ENCODE peak calls at places on chromosomes 2 and 18, in eight cellular contexts. One of them, this sample, is unnamed.

GRCh38 chr2:241566468-241566867 is 7.9 kb downstream of the BOK start:
- DNase-seq in astrocyte of the cerebellum: no peak
- DNase-seq in activated CD8-positive, alpha-beta memory T cell treated with anti-CD3 and anti-CD28 coated beads, Interleukin-2, amount 10 ng/mL, durations not matched to agents 7 days and 5 days: no peak
- DNase-seq in Daoy: no peak
- DNase-seq in NCI-H2029: no peak
- DNase-seq in tibial artery: peak
- DNase-seq in MV-4-11: no peak
- DNase-seq in NCI-H69: no peak
- DNase-seq in this sample: no peak

GRCh38 chr2:236887953-236888765 is 197.5 kb upstream of the COPS8 start:
- DNase-seq in astrocyte of the cerebellum: no peak
- DNase-seq in activated CD8-positive, alpha-beta memory T cell treated with anti-CD3 and anti-CD28 coated beads, Interleukin-2, amount 10 ng/mL, durations not matched to agents 7 days and 5 days: no peak
- DNase-seq in Daoy: no peak
- DNase-seq in NCI-H2029: no peak
- DNase-seq in tibial artery: no peak
- DNase-seq in MV-4-11: no peak
- DNase-seq in NCI-H69: no peak
- DNase-seq in this sample: no peak

GRCh38 chr18:43314931-43315330 is 37.6 kb upstream of the SYT4 start:
- DNase-seq in astrocyte of the cerebellum: no peak
- DNase-seq in activated CD8-positive, alpha-beta memory T cell treated with anti-CD3 and anti-CD28 coated beads, Interleukin-2, amount 10 ng/mL, durations not matched to agents 7 days and 5 days: no peak
- DNase-seq in Daoy: no peak
- DNase-seq in NCI-H2029: no peak
- DNase-seq in tibial artery: no peak
- DNase-seq in MV-4-11: no peak
- DNase-seq in NCI-H69: no peak
- DNase-seq in this sample: no peak

GRCh38 chr2:174771631-174772491 is 7.6 kb upstream of the CHRNA1 start:
- DNase-seq in astrocyte of the cerebellum: peak
- DNase-seq in activated CD8-positive, alpha-beta memory T cell treated with anti-CD3 and anti-CD28 coated beads, Interleukin-2, amount 10 ng/mL, durations not matched to agents 7 days and 5 days: peak
- DNase-seq in Daoy: peak
- DNase-seq in NCI-H2029: peak
- DNase-seq in tibial artery: peak
- DNase-seq in MV-4-11: peak
- DNase-seq in NCI-H69: peak
- DNase-seq in this sample: peak

GRCh38 chr2:24269270-24269669 is 91.1 kb downstream of the ITSN2 start:
- DNase-seq in astrocyte of the cerebellum: no peak
- DNase-seq in activated CD8-positive, alpha-beta memory T cell treated with anti-CD3 and anti-CD28 coated beads, Interleukin-2, amount 10 ng/mL, durations not matched to agents 7 days and 5 days: no peak
- DNase-seq in Daoy: peak
- DNase-seq in NCI-H2029: no peak
- DNase-seq in tibial artery: no peak
- DNase-seq in MV-4-11: no peak
- DNase-seq in NCI-H69: no peak
- DNase-seq in this sample: no peak

GRCh38 chr2:184410160-184410559 is 188.2 kb upstream of the ZNF804A start:
- DNase-seq in astrocyte of the cerebellum: no peak
- DNase-seq in activated CD8-positive, alpha-beta memory T cell treated with anti-CD3 and anti-CD28 coated beads, Interleukin-2, amount 10 ng/mL, durations not matched to agents 7 days and 5 days: no peak
- DNase-seq in Daoy: no peak
- DNase-seq in NCI-H2029: no peak
- DNase-seq in tibial artery: no peak
- DNase-seq in MV-4-11: no peak
- DNase-seq in NCI-H69: no peak
- DNase-seq in this sample: no peak

GRCh38 chr2:111219285-111219684 is 98.6 kb downstream of the BCL2L11 start:
- DNase-seq in astrocyte of the cerebellum: no peak
- DNase-seq in activated CD8-positive, alpha-beta memory T cell treated with anti-CD3 and anti-CD28 coated beads, Interleukin-2, amount 10 ng/mL, durations not matched to agents 7 days and 5 days: no peak
- DNase-seq in Daoy: no peak
- DNase-seq in NCI-H2029: no peak
- DNase-seq in tibial artery: no peak
- DNase-seq in MV-4-11: peak
- DNase-seq in NCI-H69: no peak
- DNase-seq in this sample: no peak

GRCh38 chr2:109612991-109613921 is 510 bp downstream of the SEPTIN10 start:
- DNase-seq in astrocyte of the cerebellum: peak
- DNase-seq in activated CD8-positive, alpha-beta memory T cell treated with anti-CD3 and anti-CD28 coated beads, Interleukin-2, amount 10 ng/mL, durations not matched to agents 7 days and 5 days: no peak
- DNase-seq in Daoy: peak
- DNase-seq in NCI-H2029: no peak
- DNase-seq in tibial artery: peak
- DNase-seq in MV-4-11: no peak
- DNase-seq in NCI-H69: peak
- DNase-seq in this sample: peak

GRCh38 chr18:68234115-68234514 is 480.8 kb downstream of the TMX3 start:
- DNase-seq in astrocyte of the cerebellum: no peak
- DNase-seq in activated CD8-positive, alpha-beta memory T cell treated with anti-CD3 and anti-CD28 coated beads, Interleukin-2, amount 10 ng/mL, durations not matched to agents 7 days and 5 days: no peak
- DNase-seq in Daoy: no peak
- DNase-seq in NCI-H2029: no peak
- DNase-seq in tibial artery: no peak
- DNase-seq in MV-4-11: no peak
- DNase-seq in NCI-H69: no peak
- DNase-seq in this sample: no peak

GRCh38 chr2:132754867-132755472 is 85.0 kb upstream of the LYPD1 start:
- DNase-seq in astrocyte of the cerebellum: no peak
- DNase-seq in activated CD8-positive, alpha-beta memory T cell treated with anti-CD3 and anti-CD28 coated beads, Interleukin-2, amount 10 ng/mL, durations not matched to agents 7 days and 5 days: no peak
- DNase-seq in Daoy: no peak
- DNase-seq in NCI-H2029: no peak
- DNase-seq in tibial artery: no peak
- DNase-seq in MV-4-11: no peak
- DNase-seq in NCI-H69: no peak
- DNase-seq in this sample: no peak

GRCh38 chr2:41933585-41934322 is 114.1 kb upstream of the PKDCC start:
- DNase-seq in astrocyte of the cerebellum: peak
- DNase-seq in activated CD8-positive, alpha-beta memory T cell treated with anti-CD3 and anti-CD28 coated beads, Interleukin-2, amount 10 ng/mL, durations not matched to agents 7 days and 5 days: no peak
- DNase-seq in Daoy: peak
- DNase-seq in NCI-H2029: no peak
- DNase-seq in tibial artery: no peak
- DNase-seq in MV-4-11: peak
- DNase-seq in NCI-H69: no peak
- DNase-seq in this sample: no peak

GRCh38 chr2:235669983-235670962 is 176.4 kb downstream of the AGAP1 start:
- DNase-seq in astrocyte of the cerebellum: peak
- DNase-seq in activated CD8-positive, alpha-beta memory T cell treated with anti-CD3 and anti-CD28 coated beads, Interleukin-2, amount 10 ng/mL, durations not matched to agents 7 days and 5 days: no peak
- DNase-seq in Daoy: peak
- DNase-seq in NCI-H2029: peak
- DNase-seq in tibial artery: peak
- DNase-seq in MV-4-11: no peak
- DNase-seq in NCI-H69: peak
- DNase-seq in this sample: peak

GRCh38 chr2:55010915-55011314 is 39.3 kb downstream of the RTN4 start:
- DNase-seq in astrocyte of the cerebellum: no peak
- DNase-seq in activated CD8-positive, alpha-beta memory T cell treated with anti-CD3 and anti-CD28 coated beads, Interleukin-2, amount 10 ng/mL, durations not matched to agents 7 days and 5 days: no peak
- DNase-seq in Daoy: no peak
- DNase-seq in NCI-H2029: no peak
- DNase-seq in tibial artery: peak
- DNase-seq in MV-4-11: peak
- DNase-seq in NCI-H69: no peak
- DNase-seq in this sample: no peak

GRCh38 chr2:83650897-83651296 is 808.2 kb downstream of the SUCLG1 start:
- DNase-seq in astrocyte of the cerebellum: peak
- DNase-seq in activated CD8-positive, alpha-beta memory T cell treated with anti-CD3 and anti-CD28 coated beads, Interleukin-2, amount 10 ng/mL, durations not matched to agents 7 days and 5 days: no peak
- DNase-seq in Daoy: no peak
- DNase-seq in NCI-H2029: peak
- DNase-seq in tibial artery: no peak
- DNase-seq in MV-4-11: no peak
- DNase-seq in NCI-H69: no peak
- DNase-seq in this sample: no peak

GRCh38 chr18:66334534-66334933 is 269.4 kb downstream of the CDH19 start:
- DNase-seq in astrocyte of the cerebellum: no peak
- DNase-seq in activated CD8-positive, alpha-beta memory T cell treated with anti-CD3 and anti-CD28 coated beads, Interleukin-2, amount 10 ng/mL, durations not matched to agents 7 days and 5 days: no peak
- DNase-seq in Daoy: no peak
- DNase-seq in NCI-H2029: no peak
- DNase-seq in tibial artery: no peak
- DNase-seq in MV-4-11: no peak
- DNase-seq in NCI-H69: no peak
- DNase-seq in this sample: no peak

GRCh38 chr18:74778191-74778847 is 180.6 kb downstream of the ZNF407 start:
- DNase-seq in astrocyte of the cerebellum: no peak
- DNase-seq in activated CD8-positive, alpha-beta memory T cell treated with anti-CD3 and anti-CD28 coated beads, Interleukin-2, amount 10 ng/mL, durations not matched to agents 7 days and 5 days: no peak
- DNase-seq in Daoy: no peak
- DNase-seq in NCI-H2029: no peak
- DNase-seq in tibial artery: no peak
- DNase-seq in MV-4-11: no peak
- DNase-seq in NCI-H69: peak
- DNase-seq in this sample: no peak

GRCh38 chr2:236449167-236449586 is 120.4 kb upstream of the ACKR3 start:
- DNase-seq in astrocyte of the cerebellum: no peak
- DNase-seq in activated CD8-positive, alpha-beta memory T cell treated with anti-CD3 and anti-CD28 coated beads, Interleukin-2, amount 10 ng/mL, durations not matched to agents 7 days and 5 days: no peak
- DNase-seq in Daoy: peak
- DNase-seq in NCI-H2029: peak
- DNase-seq in tibial artery: no peak
- DNase-seq in MV-4-11: no peak
- DNase-seq in NCI-H69: no peak
- DNase-seq in this sample: no peak

GRCh38 chr2:235262750-235263149 is 231.1 kb upstream of the AGAP1 start:
- DNase-seq in astrocyte of the cerebellum: no peak
- DNase-seq in activated CD8-positive, alpha-beta memory T cell treated with anti-CD3 and anti-CD28 coated beads, Interleukin-2, amount 10 ng/mL, durations not matched to agents 7 days and 5 days: no peak
- DNase-seq in Daoy: no peak
- DNase-seq in NCI-H2029: no peak
- DNase-seq in tibial artery: no peak
- DNase-seq in MV-4-11: no peak
- DNase-seq in NCI-H69: no peak
- DNase-seq in this sample: no peak

GRCh38 chr2:201665420-201666158 is 22.3 kb upstream of the TMEM237 start:
- DNase-seq in astrocyte of the cerebellum: no peak
- DNase-seq in activated CD8-positive, alpha-beta memory T cell treated with anti-CD3 and anti-CD28 coated beads, Interleukin-2, amount 10 ng/mL, durations not matched to agents 7 days and 5 days: no peak
- DNase-seq in Daoy: no peak
- DNase-seq in NCI-H2029: no peak
- DNase-seq in tibial artery: no peak
- DNase-seq in MV-4-11: no peak
- DNase-seq in NCI-H69: no peak
- DNase-seq in this sample: no peak

GRCh38 chr2:188647671-188648070 is 326.5 kb upstream of the COL3A1 start:
- DNase-seq in astrocyte of the cerebellum: no peak
- DNase-seq in activated CD8-positive, alpha-beta memory T cell treated with anti-CD3 and anti-CD28 coated beads, Interleukin-2, amount 10 ng/mL, durations not matched to agents 7 days and 5 days: no peak
- DNase-seq in Daoy: no peak
- DNase-seq in NCI-H2029: no peak
- DNase-seq in tibial artery: no peak
- DNase-seq in MV-4-11: no peak
- DNase-seq in NCI-H69: no peak
- DNase-seq in this sample: no peak

GRCh38 chr2:41853427-41854191 is 194.2 kb upstream of the PKDCC start:
- DNase-seq in astrocyte of the cerebellum: peak
- DNase-seq in activated CD8-positive, alpha-beta memory T cell treated with anti-CD3 and anti-CD28 coated beads, Interleukin-2, amount 10 ng/mL, durations not matched to agents 7 days and 5 days: no peak
- DNase-seq in Daoy: peak
- DNase-seq in NCI-H2029: peak
- DNase-seq in tibial artery: no peak
- DNase-seq in MV-4-11: peak
- DNase-seq in NCI-H69: peak
- DNase-seq in this sample: no peak

GRCh38 chr18:9902832-9903231 is 11.0 kb upstream of the VAPA start:
- DNase-seq in astrocyte of the cerebellum: no peak
- DNase-seq in activated CD8-positive, alpha-beta memory T cell treated with anti-CD3 and anti-CD28 coated beads, Interleukin-2, amount 10 ng/mL, durations not matched to agents 7 days and 5 days: no peak
- DNase-seq in Daoy: no peak
- DNase-seq in NCI-H2029: no peak
- DNase-seq in tibial artery: no peak
- DNase-seq in MV-4-11: no peak
- DNase-seq in NCI-H69: peak
- DNase-seq in this sample: no peak